ENCODE peak calls at places on chromosome 21, in four cellular contexts. O is mammary epithelial cell, D is uterus, W is right cardiac atrium. V is an unnamed sample.

GRCh38 chr21:14687277-14687642 is 141.1 kb upstream of the SAMSN1 start:
- DNase-seq in D (no peak), O (no peak), W (no peak), V (no peak)

GRCh38 chr21:43303240-43304178 is 123.4 kb downstream of the SIK1 start:
- DNase-seq in W (peak; percentile 76), O (no peak), D (no peak), V (no peak)

GRCh38 chr21:26732442-26733221 is 112.6 kb downstream of the ADAMTS1 start:
- DNase-seq in D (peak; percentile 54), W (peak; percentile 71), O (peak; percentile 37), V (no peak)

GRCh38 chr21:26226724-26227123 is 56.2 kb upstream of the APP start:
- DNase-seq in O (no peak), D (no peak), W (no peak), V (no peak)

GRCh38 chr21:10418649-10419048 is 102.7 kb upstream of the TPTE start:
- DNase-seq in W (no peak), O (no peak), D (no peak), V (no peak)

GRCh38 chr21:14273736-14274538 is 58.0 kb downstream of the RBM11 start:
- DNase-seq in W (peak; percentile 90), O (peak; percentile 28), D (no peak), V (no peak)

GRCh38 chr21:25107708-25108107 is 499.6 kb downstream of the MRPL39 start:
- DNase-seq in W (no peak), O (no peak), D (no peak), V (no peak)

GRCh38 chr21:37914211-37914900 is 1.9 kb downstream of the KCNJ6 start:
- DNase-seq in W (no peak), D (no peak), O (peak; percentile 34), V (no peak)

GRCh38 chr21:44337941-44338895 is 972 bp downstream of the CFAP410 start:
- DNase-seq in O (peak; percentile 54), W (peak; percentile 86), D (peak; percentile 74), V (no peak)

GRCh38 chr21:23021481-23021880 is 2023.3 kb downstream of the NCAM2 start:
- DNase-seq in W (no peak), D (no peak), O (no peak), V (no peak)

GRCh38 chr21:44083631-44084291 is 23.4 kb upstream of the PWP2 start:
- DNase-seq in D (no peak), O (no peak), W (no peak), V (no peak)

GRCh38 chr21:42630626-42631025 is 22.8 kb upstream of the PDE9A start:
- DNase-seq in O (no peak), D (no peak), W (no peak), V (no peak)

GRCh38 chr21:16124397-16125130 is 394.8 kb downstream of the USP25 start:
- DNase-seq in O (peak; percentile 73), D (no peak), W (no peak), V (no peak)

GRCh38 chr21:16134134-16134533 is 404.4 kb downstream of the USP25 start:
- DNase-seq in D (no peak), W (no peak), O (no peak), V (no peak)

GRCh38 chr21:42799948-42800347 is 79.4 kb downstream of the WDR4 start:
- DNase-seq in D (no peak), O (no peak), W (no peak), V (no peak)

GRCh38 chr21:44418108-44418875 is 37.0 kb upstream of the LRRC3 start:
- DNase-seq in D (no peak), W (no peak), O (no peak), V (no peak)

GRCh38 chr21:43736224-43736883 is 17.4 kb downstream of the PDXK start:
- DNase-seq in W (peak; percentile 35), D (no peak), O (no peak), V (no peak)

GRCh38 chr21:24045775-24046215 is 1561.5 kb downstream of the MRPL39 start:
- DNase-seq in O (no peak), W (peak; percentile 92), D (peak; percentile 49), V (no peak)

GRCh38 chr21:15645830-15646229 is 84.0 kb upstream of the USP25 start:
- DNase-seq in D (no peak), O (no peak), W (no peak), V (no peak)

GRCh38 chr21:25967566-25968438 is 202.8 kb downstream of the APP start:
- DNase-seq in W (no peak), D (no peak), O (peak; percentile 48), V (no peak)

GRCh38 chr21:26120833-26121232 is 49.7 kb downstream of the APP start:
- DNase-seq in W (no peak), D (no peak), O (peak; percentile 86), V (no peak)

GRCh38 chr21:26769613-26770188 is 75.5 kb downstream of the ADAMTS1 start:
- DNase-seq in O (no peak), D (no peak), W (no peak), V (no peak)

GRCh38 chr21:15768045-15768601 is 38.3 kb downstream of the USP25 start:
- DNase-seq in D (no peak), O (no peak), W (no peak), V (no peak)

GRCh38 chr21:31500976-31501375 is 156.9 kb upstream of the TIAM1 start:
- DNase-seq in D (no peak), W (no peak), O (no peak), V (no peak)

GRCh38 chr21:44844256-44844655 is 26.4 kb upstream of the SUMO3 start:
- DNase-seq in O (no peak), D (no peak), W (no peak), V (no peak)

GRCh38 chr21:42644223-42645208 is 8.9 kb upstream of the PDE9A start:
- DNase-seq in O (no peak), D (no peak), W (peak; percentile 24), V (no peak)

GRCh38 chr21:30448514-30448913 is 8.4 kb downstream of the KRTAP15-1 start:
- DNase-seq in W (no peak), O (no peak), D (no peak), V (no peak)

GRCh38 chr21:15208787-15209186 is 144.0 kb upstream of the NRIP1 start:
- DNase-seq in O (peak; percentile 36), D (no peak), W (no peak), V (no peak)

GRCh38 chr21:44756416-44757185 is 45.0 kb downstream of the UBE2G2 start:
- DNase-seq in O (no peak), D (no peak), W (no peak), V (no peak)

GRCh38 chr21:29196021-29196663 is 65.7 kb downstream of the MAP3K7CL start:
- DNase-seq in W (no peak), O (peak; percentile 91), D (no peak), V (no peak)

GRCh38 chr21:19122371-19122770 is 718.8 kb upstream of the TMPRSS15 start:
- DNase-seq in D (no peak), W (no peak), O (no peak), V (no peak)

GRCh38 chr21:25573409-25574206 is 33.7 kb downstream of the MRPL39 start:
- DNase-seq in O (peak; percentile 94), D (no peak), W (no peak), V (no peak)

GRCh38 chr21:15631342-15631741 is 98.4 kb upstream of the USP25 start:
- DNase-seq in D (no peak), O (peak; percentile 23), W (no peak), V (no peak)

GRCh38 chr21:42632771-42633690 is 20.4 kb upstream of the PDE9A start:
- DNase-seq in W (no peak), O (no peak), D (no peak), V (no peak)

GRCh38 chr21:7951854-7952519 is 2569.4 kb upstream of the TPTE start:
- DNase-seq in O (no peak), D (no peak), W (no peak), V (no peak)

GRCh38 chr21:36657999-36658398 is 40.9 kb upstream of the SIM2 start:
- DNase-seq in D (no peak), W (no peak), O (no peak), V (no peak)

GRCh38 chr21:36658926-36659325 is 40.0 kb upstream of the SIM2 start:
- DNase-seq in O (no peak), D (no peak), W (no peak), V (no peak)

GRCh38 chr21:36656138-36656537 is 42.8 kb upstream of the SIM2 start:
- DNase-seq in O (peak; percentile 49), D (no peak), W (no peak), V (no peak)

GRCh38 chr21:36654341-36654740 is 44.6 kb upstream of the SIM2 start:
- DNase-seq in O (no peak), W (no peak), D (no peak), V (no peak)

DNA sequence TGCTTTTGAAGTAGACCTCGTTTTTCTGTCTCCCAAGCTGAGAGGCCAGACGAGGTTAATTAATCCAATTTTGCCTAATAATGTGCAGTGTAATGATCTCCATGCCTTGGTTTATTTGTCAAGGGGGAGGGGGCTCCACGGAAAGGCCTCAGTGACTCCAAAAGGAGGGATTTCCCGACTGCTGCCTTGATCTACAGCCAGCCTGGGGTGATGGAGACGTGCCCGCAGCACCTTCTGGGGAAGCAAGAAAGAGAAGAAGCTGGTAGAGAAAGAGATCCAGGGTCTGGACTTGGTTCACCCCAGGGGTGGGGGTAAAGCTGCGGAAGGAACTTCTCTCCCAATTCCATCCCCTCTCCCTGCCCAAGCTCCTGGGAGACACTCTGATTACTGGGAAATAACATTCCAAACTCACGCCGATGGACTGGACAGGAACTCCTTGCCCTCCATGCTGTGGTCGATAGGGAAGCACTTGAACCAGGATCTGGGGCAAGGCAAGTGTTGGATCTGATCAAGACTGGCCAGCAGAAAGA is 44.1 kb upstream of the SIM2 start:
- DNase-seq in O (no peak), D (no peak), W (no peak), V (no peak)
- H3K27me3 ChIP-seq in O (no peaks in the 10 kb centered on the region), D (no peaks in the 10 kb centered on the region), W (no peaks in the 10 kb centered on the region), V (no peaks in the 10 kb centered on the region)

GRCh38 chr21:21268885-21269284 is 270.7 kb downstream of the NCAM2 start:
- DNase-seq in O (no peak), D (no peak), W (no peak), V (no peak)
- H3K4me3 ChIP-seq in O (no peak overlapping the region), D (no peak overlapping the region), W (no peak overlapping the region), V (no peak overlapping the region)

GRCh38 chr21:33078907-33079582 is 9.1 kb downstream of the OLIG1 start:
- DNase-seq in D (no peak), W (no peak), O (peak; percentile 82), V (no peak)

GRCh38 chr21:33076600-33077329 is 6.8 kb downstream of the OLIG1 start:
- DNase-seq in W (no peak), D (no peak), O (no peak), V (no peak)

GRCh38 chr21:33071878-33072306 is 2.0 kb downstream of the OLIG1 start:
- DNase-seq in O (peak; percentile 16), D (no peak), W (no peak), V (no peak)

GRCh38 chr21:33075596-33076195 is 5.8 kb downstream of the OLIG1 start:
- DNase-seq in O (no peak), D (no peak), W (no peak), V (no peak)

GRCh38 chr21:33075128-33075527 is 5.2 kb downstream of the OLIG1 start:
- DNase-seq in D (no peak), W (no peak), O (no peak), V (no peak)
- H3K27me3 ChIP-seq in D (no peaks in the 10 kb centered on the region), W (no peaks in the 10 kb centered on the region), O (peaks cover 40% of the 10 kb centered on the region), V (peaks cover 3% of the 10 kb centered on the region)

DNA sequence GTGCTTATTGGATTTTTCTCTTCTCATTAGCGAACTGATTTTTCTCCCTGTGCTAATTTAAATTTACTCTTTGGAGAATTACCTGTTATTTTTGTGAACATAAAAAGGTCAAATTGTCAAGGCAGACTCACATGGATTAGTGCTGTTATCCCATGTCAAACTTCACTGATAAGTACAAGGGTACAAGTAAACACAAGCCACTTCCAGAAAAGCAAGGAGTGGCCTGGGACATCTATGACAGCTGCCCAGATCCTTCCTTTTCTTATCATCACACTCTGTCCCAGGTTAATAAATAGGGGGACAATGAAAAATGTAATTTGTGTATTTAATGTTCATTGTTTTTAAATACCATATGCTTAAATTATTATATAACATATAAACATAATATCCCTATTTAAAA is 901.2 kb downstream of the LTN1 start:
- DNase-seq in O (no peak), W (no peak), D (no peak), V (no peak)
- H3K4me3 ChIP-seq in O (no peak overlapping the region), W (no peak overlapping the region), D (no peak overlapping the region), V (no peak overlapping the region)

V was measured in ascending aorta.